ENCODE peak calls at places on chromosome 2, in five cellular contexts. Y is stromal cell of bone marrow, D is keratinocyte, N is right atrium auricular region, H is left cardiac atrium. G is an unnamed sample.

GRCh38 chr2:233865838-233866237 is 2.3 kb downstream of the MSL3B start:
- DNase-seq in N (no peak), D (no peak), H (no peak), Y (no peak), G (no peak)

GRCh38 chr2:232293191-232293590 is 85.4 kb upstream of the ALPP start:
- DNase-seq in H (no peak), D (no peak), Y (no peak), N (peak), G (no peak)

GRCh38 chr2:1769703-1770422 is 25.5 kb upstream of the PXDN start:
- DNase-seq in D (peak), H (peak), Y (no peak), N (no peak), G (no peak)

GRCh38 chr2:128715360-128715759 is 396.7 kb upstream of the HS6ST1 start:
- DNase-seq in D (no peak), H (no peak), Y (no peak), N (peak), G (no peak)

GRCh38 chr2:174749793-174750192 is 14.5 kb downstream of the CHRNA1 start:
- DNase-seq in H (no peak), N (no peak), Y (no peak), D (no peak), G (no peak)

GRCh38 chr2:138468617-138469016 is 33.0 kb upstream of the SPOPL start:
- DNase-seq in D (no peak), Y (no peak), H (no peak), N (no peak), G (no peak)

GRCh38 chr2:20015482-20016083 is 3.1 kb upstream of the MATN3 start:
- DNase-seq in H (no peak), Y (peak), N (no peak), D (no peak), G (no peak)

GRCh38 chr2:84894758-84895520 is 10.5 kb upstream of the TMSB10 start:
- DNase-seq in H (no peak), D (no peak), N (no peak), Y (no peak), G (no peak)

GRCh38 chr2:240623531-240624010 is 1.7 kb upstream of the GPR35 start:
- DNase-seq in N (no peak), Y (no peak), H (peak), D (no peak), G (no peak)

GRCh38 chr2:241308267-241308666 is 7.2 kb downstream of the HDLBP start:
- DNase-seq in H (no peak), Y (no peak), D (no peak), N (no peak), G (no peak)

G was measured in epithelial cell of prostate.